ENCODE peak calls at places on chromosomes 16 and 17, in four cellular contexts. V, P, B and C are unnamed samples.

GRCh38 chr16:89324056-89325010 is 106.8 kb downstream of the ZNF778 start:
- DNase-seq in V (no peak), P (peak; percentile 83), B (no peak), C (peak; percentile 82)

GRCh38 chr17:12568358-12569251 is 97.1 kb upstream of the MYOCD start:
- DNase-seq in V (peak; percentile 19), P (no peak), B (no peak), C (peak; percentile 17)

GRCh38 chr16:67443299-67443698 is 12.4 kb downstream of the HSD11B2 start:
- DNase-seq in V (no peak), P (peak; percentile 76), B (no peak), C (no peak)

GRCh38 chr17:6306820-6307219 is 128.1 kb downstream of the AIPL1 start:
- DNase-seq in V (no peak), P (no peak), B (no peak), C (no peak)

GRCh38 chr17:10879110-10879509 is 41.2 kb upstream of the PIRT start:
- DNase-seq in V (peak; percentile 75), P (peak; percentile 26), B (no peak), C (peak; percentile 2)

GRCh38 chr16:66934138-66934838 is at the start of gene CIAO2B:
- DNase-seq in V (peak; percentile 86), P (peak; percentile 94), B (peak; percentile 91), C (peak; percentile 83)

GRCh38 chr17:51901242-51901641 is 257.3 kb downstream of the CA10 start:
- DNase-seq in V (peak; percentile 7), P (no peak), B (no peak), C (no peak)

GRCh38 chr17:148757-149156 is 11.4 kb downstream of the SCGB1C2 start:
- DNase-seq in V (no peak), P (no peak), B (no peak), C (no peak)

GRCh38 chr16:27726621-27727275 is 176.8 kb downstream of the KATNIP start:
- DNase-seq in V (no peak), P (peak; percentile 61), B (no peak), C (peak; percentile 41)

GRCh38 chr16:53872248-53873221 is 168.6 kb downstream of the FTO start:
- DNase-seq in V (no peak), P (peak; percentile 90), B (no peak), C (peak; percentile 65)

GRCh38 chr16:58658796-58659211 is 25.8 kb downstream of the SLC38A7 start:
- DNase-seq in V (no peak), P (peak; percentile 20), B (no peak), C (peak; percentile 65)

GRCh38 chr17:63240106-63240505 is 206.0 kb downstream of the CYB561 start:
- DNase-seq in V (no peak), P (no peak), B (no peak), C (no peak)

GRCh38 chr17:78592991-78593329 is 15.8 kb upstream of the DNAH17 start:
- DNase-seq in V (no peak), P (no peak), B (no peak), C (no peak)

GRCh38 chr16:71593048-71593999 is 16.4 kb upstream of the TAT start:
- DNase-seq in V (no peak), P (no peak), B (no peak), C (no peak)

GRCh38 chr16:77692612-77693011 is 29.7 kb upstream of the NUDT7 start:
- DNase-seq in V (no peak), P (no peak), B (no peak), C (no peak)

GRCh38 chr16:72299684-72300243 is 127.8 kb upstream of the PMFBP1 start:
- DNase-seq in V (no peak), P (no peak), B (no peak), C (no peak)

GRCh38 chr17:19986941-19987714 is 9.5 kb upstream of the AKAP10 start:
- DNase-seq in V (peak; percentile 68), P (no peak), B (peak; percentile 58), C (no peak)

GRCh38 chr17:6070895-6071511 is 824 bp downstream of the WSCD1 start:
- DNase-seq in V (peak; percentile 27), P (no peak), B (peak; percentile 61), C (peak; percentile 21)

GRCh38 chr16:30377812-30378235 is 3.2 kb downstream of the MYL11 start:
- DNase-seq in V (peak; percentile 95), P (peak; percentile 84), B (peak; percentile 96), C (peak; percentile 92)

GRCh38 chr17:75826561-75827290 is 17.5 kb downstream of the UNC13D start:
- DNase-seq in V (peak; percentile 40), P (no peak), B (no peak), C (peak; percentile 12)

GRCh38 chr16:74064120-74064735 is 232.4 kb upstream of the PSMD7 start:
- DNase-seq in V (no peak), P (peak; percentile 6), B (no peak), C (no peak)

GRCh38 chr16:53789159-53789558 is 85.2 kb downstream of the FTO start:
- DNase-seq in V (no peak), P (peak; percentile 93), B (no peak), C (peak; percentile 91)

GRCh38 chr16:84115919-84116719 is 623 bp downstream of the MBTPS1 start:
- DNase-seq in V (peak; percentile 67), P (peak; percentile 66), B (no peak), C (peak; percentile 60)

GRCh38 chr16:11896776-11897175 is 19.0 kb downstream of the GSPT1 start:
- DNase-seq in V (no peak), P (peak; percentile 93), B (no peak), C (peak; percentile 75)

GRCh38 chr16:49663081-49664057 is 192.5 kb downstream of the ZNF423 start:
- DNase-seq in V (no peak), P (peak; percentile 35), B (no peak), C (peak; percentile 10)

GRCh38 chr17:50106393-50107131 is 11.4 kb downstream of the PDK2 start:
- DNase-seq in V (no peak), P (no peak), B (no peak), C (no peak)

GRCh38 chr16:10338426-10338825 is 47.4 kb upstream of the ATF7IP2 start:
- DNase-seq in V (no peak), P (no peak), B (no peak), C (peak; percentile 41)

GRCh38 chr16:11181889-11182279 is 74.1 kb downstream of the SOCS1 start:
- DNase-seq in V (no peak), P (no peak), B (no peak), C (peak; percentile 26)

GRCh38 chr16:7351572-7351971 is 18.9 kb downstream of the RBFOX1 start:
- DNase-seq in V (no peak), P (no peak), B (no peak), C (no peak)

GRCh38 chr17:74305865-74306654 is 20.0 kb upstream of the KIF19 start:
- DNase-seq in V (peak; percentile 36), P (peak; percentile 28), B (no peak), C (no peak)

GRCh38 chr17:8896641-8897635 is 29.5 kb upstream of the PIK3R6 start:
- DNase-seq in V (no peak), P (no peak), B (peak; percentile 2), C (no peak)

GRCh38 chr16:87033541-87034300 is 283.5 kb downstream of the C16orf95 start:
- DNase-seq in V (no peak), P (no peak), B (no peak), C (peak; percentile 9)
- H3K4me3 ChIP-seq in V (no peak overlapping the region), P (no peak overlapping the region), B (no peak overlapping the region), C (no peak overlapping the region)

GRCh38 chr17:1998426-1998784 is 26.7 kb downstream of the RTN4RL1 start:
- DNase-seq in V (no peak), P (no peak), B (no peak), C (no peak)
- H3K4me3 ChIP-seq in V (no peak overlapping the region), P (peak overlapping the region; percentile 56), B (no peak overlapping the region), C (peak overlapping the region; percentile 43)

GRCh38 chr17:72191901-72192300 is 71.1 kb downstream of the SOX9 start:
- DNase-seq in V (no peak), P (no peak), B (no peak), C (no peak)
- H3K4me3 ChIP-seq in V (no peak overlapping the region), P (peak overlapping the region; percentile 29), B (no peak overlapping the region), C (no peak overlapping the region)

GRCh38 chr16:8798535-8799157 is 1.0 kb downstream of the PMM2 start:
- DNase-seq in V (no peak), P (peak; percentile 45), B (no peak), C (peak; percentile 14)

GRCh38 chr16:8797364-8798173 is at the start of the genes PMM2 and TMEM186:
- DNase-seq in V (peak; percentile 98), P (peak; percentile 99), B (peak; percentile 96), C (peak; percentile 97)

GRCh38 chr16:8795818-8796217 is 1.6 kb downstream of the TMEM186 start:
- DNase-seq in V (no peak), P (no peak), B (no peak), C (no peak)

GRCh38 chr16:8796469-8797363 is 723 bp downstream of the TMEM186 start:
- DNase-seq in V (no peak), P (peak; percentile 57), B (no peak), C (no peak)

GRCh38 chr16:8798174-8798527 is 512 bp downstream of the PMM2 start:
- DNase-seq in V (peak; percentile 54), P (peak; percentile 71), B (no peak), C (peak; percentile 34)
- H3K4me3 ChIP-seq in V (peak overlapping the region; percentile 99), P (peak overlapping the region; percentile 97), B (peak overlapping the region; percentile 98), C (peak overlapping the region; percentile 91)